ENCODE peak calls at places on chromosome X, in seven cellular contexts. T, L, H, V, E, K and S are unnamed samples.

GRCh38 chrX:39910651-39911050 is 187.1 kb downstream of the BCOR start:
- DNase-seq in T (no peak), L (no peak), H (no peak), V (no peak), E (no peak), K (no peak), S (no peak)

GRCh38 chrX:112799425-112799824 is 41.2 kb downstream of the AMOT start:
- DNase-seq in T (no peak), L (no peak), H (no peak), V (no peak), E (no peak), K (no peak), S (no peak)

GRCh38 chrX:47191331-47191730 is 2.3 kb upstream of the UBA1 start:
- DNase-seq in T (no peak), L (peak; percentile 58), H (peak; percentile 75), V (peak; percentile 43), E (peak; percentile 89), K (peak; percentile 55), S (no peak)

GRCh38 chrX:154855256-154855655 is 20.8 kb upstream of the SMIM9 start:
- DNase-seq in T (no peak), L (no peak), H (no peak), V (no peak), E (no peak), K (no peak), S (no peak)

GRCh38 chrX:153922932-153923857 is 2.9 kb downstream of the ARHGAP4 start:
- DNase-seq in T (peak; percentile 52), L (peak; percentile 41), H (peak; percentile 85), V (peak; percentile 50), E (no peak), K (no peak), S (peak; percentile 79)

GRCh38 chrX:127085939-127086338 is 266.4 kb downstream of the PRR32 start:
- DNase-seq in T (no peak), L (no peak), H (no peak), V (no peak), E (no peak), K (peak; percentile 18), S (no peak)

GRCh38 chrX:18931972-18932371 is 51.9 kb downstream of the PHKA2 start:
- DNase-seq in T (peak; percentile 35), L (peak; percentile 70), H (no peak), V (peak; percentile 18), E (peak; percentile 24), K (peak; percentile 8), S (no peak)

GRCh38 chrX:135112096-135112729 is 8.1 kb downstream of the ETDB start:
- DNase-seq in T (peak; percentile 31), L (peak; percentile 31), H (no peak), V (peak; percentile 30), E (peak; percentile 32), K (peak; percentile 52), S (no peak)

GRCh38 chrX:154750301-154751120 is at the start of gene GAB3:
- DNase-seq in T (no peak), L (peak; percentile 64), H (peak; percentile 77), V (peak; percentile 47), E (no peak), K (peak; percentile 63), S (peak; percentile 52)

DNA sequence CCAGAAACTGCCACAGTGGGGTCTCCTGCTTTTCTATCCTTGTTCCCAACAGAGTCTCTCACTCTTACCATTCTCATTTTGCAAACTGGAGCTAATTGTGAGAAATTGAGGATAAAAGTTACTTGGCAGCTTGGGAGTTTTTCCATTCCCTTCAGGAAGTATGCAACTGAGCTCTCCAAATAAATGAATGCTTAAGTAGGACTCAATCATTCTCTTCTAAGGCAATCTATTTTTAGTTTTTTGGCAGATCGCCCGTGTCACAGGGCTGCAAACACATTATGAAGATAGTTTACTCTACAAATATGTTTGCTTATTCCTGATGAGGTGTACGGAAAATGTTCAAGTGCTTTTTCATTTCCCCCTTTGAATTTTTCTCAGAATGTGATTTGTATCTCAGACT is 5.3 kb downstream of the ASB11 start:
- DNase-seq in T (peak; percentile 46), L (no peak), H (no peak), V (peak; percentile 54), E (no peak), K (no peak), S (no peak)
- TF ChIP-seq CTCF in T (no peak), L (no peak), H (no peak), V (no peak), E (no peak), K (no peak), S (no peak)

GRCh38 chrX:118756111-118756510 is 28.7 kb downstream of the IL13RA1 start:
- DNase-seq in T (no peak), L (no peak), H (no peak), V (no peak), E (no peak), K (no peak), S (no peak)
- H3K27ac ChIP-seq in T (no peak overlapping the region), L (no peak overlapping the region), H (no peak overlapping the region), V (no peak overlapping the region), E (no peak overlapping the region), K (no peak overlapping the region), S (peak overlapping the region; percentile 38)

DNA sequence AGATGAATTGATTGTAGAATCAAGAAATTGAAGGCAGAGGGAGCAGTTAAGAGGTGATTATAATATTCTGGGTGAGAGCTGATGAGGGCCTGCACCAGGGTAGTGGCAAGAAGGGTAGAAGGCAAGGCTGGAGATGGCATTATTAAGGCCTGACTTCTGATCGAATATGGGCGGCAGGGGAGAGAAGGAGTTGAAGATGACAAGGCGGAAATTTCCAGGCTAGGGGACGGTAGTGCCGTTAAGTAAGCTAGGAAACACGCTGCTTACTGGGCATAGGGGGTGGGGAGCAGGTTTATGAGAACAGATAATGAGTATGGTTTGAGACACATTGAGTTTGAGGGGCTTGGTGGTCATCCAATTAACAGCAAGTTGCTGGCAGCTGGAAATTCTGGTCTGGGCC is 19.5 kb downstream of the BCORL1 start:
- DNase-seq in T (no peak), L (no peak), H (no peak), V (no peak), E (no peak), K (no peak), S (no peak)
- H3K4me1 ChIP-seq in T (no peaks in the 10 kb centered on the region), L (no peaks in the 10 kb centered on the region), H (no peaks in the 10 kb centered on the region), V (no peaks in the 10 kb centered on the region), E (no peaks in the 10 kb centered on the region), K (no peaks in the 10 kb centered on the region), S (no peaks in the 10 kb centered on the region)

DNA sequence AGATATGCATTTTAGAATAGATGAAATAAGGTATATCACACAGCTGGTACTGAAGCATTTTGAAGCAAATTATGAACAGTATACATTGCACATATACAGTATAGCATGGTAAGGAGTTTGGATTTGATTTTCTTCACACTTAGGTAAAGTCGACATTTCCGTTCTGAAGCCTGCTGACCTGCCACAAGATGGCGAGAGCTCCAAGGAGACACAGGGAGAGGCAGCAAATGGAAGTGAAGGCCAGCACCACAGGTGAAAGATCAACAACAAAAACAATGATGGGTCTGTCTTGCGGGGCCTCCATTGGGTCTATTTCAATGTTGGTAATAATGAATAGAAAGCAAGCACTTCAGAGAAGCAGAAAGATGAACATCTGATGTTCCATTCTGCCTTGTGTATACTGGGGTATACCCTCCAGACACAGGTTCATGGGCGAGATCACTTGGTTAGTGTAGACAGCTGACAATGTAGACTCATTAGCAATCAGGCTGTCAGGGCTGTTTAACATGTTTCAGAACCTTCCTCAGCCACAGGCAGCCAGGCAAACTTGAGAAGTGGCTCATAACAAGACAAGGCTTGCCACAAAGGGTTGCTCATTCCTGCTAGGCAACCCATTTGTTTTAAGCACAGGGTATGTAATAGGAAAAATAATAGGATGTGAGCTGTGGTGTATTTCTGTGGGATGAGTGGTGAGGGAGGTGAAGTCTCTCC is 21.4 kb upstream of the NOX1 start:
- DNase-seq in T (peak; percentile 56), L (peak; percentile 57), H (no peak), V (peak; percentile 28), E (peak; percentile 67), K (peak; percentile 35), S (no peak)
- TF ChIP-seq CTCF in T (peak; percentile 66), L (peak; percentile 62), H (peak; percentile 12), V (peak; percentile 50), E (peak; percentile 83), K (peak; percentile 60), S (peak; percentile 50)

GRCh38 chrX:49308604-49309269 is 5.3 kb downstream of the GAGE10 start:
- DNase-seq in T (no peak), L (no peak), H (no peak), V (no peak), E (no peak), K (no peak), S (peak; percentile 17)

GRCh38 chrX:49316085-49316484 is 5.8 kb upstream of the GAGE12J start:
- DNase-seq in T (no peak), L (no peak), H (no peak), V (no peak), E (no peak), K (no peak), S (no peak)

GRCh38 chrX:49309401-49309981 is 6.0 kb downstream of the GAGE10 start:
- DNase-seq in T (no peak), L (peak; percentile 7), H (no peak), V (peak; percentile 22), E (no peak), K (no peak), S (no peak)

DNA sequence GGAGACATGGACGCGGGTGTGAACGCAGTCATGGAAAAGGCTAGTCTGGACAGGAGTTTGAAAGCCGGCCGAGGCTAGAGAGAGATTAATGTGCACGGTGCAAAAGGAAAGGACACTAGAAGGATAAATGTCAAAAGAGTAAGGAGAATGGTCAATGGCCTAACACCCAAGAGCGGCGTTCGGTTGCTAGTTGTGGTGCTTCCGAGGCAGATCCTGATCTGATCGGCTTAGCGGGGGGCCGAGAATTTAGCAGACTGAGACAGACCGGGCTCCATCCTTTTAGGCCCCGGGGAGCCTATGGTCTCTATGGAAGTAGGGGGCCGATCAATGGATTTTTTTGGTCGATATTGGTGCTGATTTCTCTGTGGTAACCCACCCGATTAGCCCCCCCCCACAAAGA is 6.9 kb downstream of the GAGE10 start:
- DNase-seq in T (no peak), L (peak; percentile 40), H (no peak), V (no peak), E (no peak), K (no peak), S (no peak)
- H3K27ac ChIP-seq in T (no peak overlapping the region), L (no peak overlapping the region), H (no peak overlapping the region), V (peak overlapping the region; percentile 71), E (no peak overlapping the region), K (no peak overlapping the region), S (no peak overlapping the region)

GRCh38 chrX:41337140-41337539 is 3.2 kb downstream of the DDX3X start:
- DNase-seq in T (peak; percentile 12), L (no peak), H (no peak), V (no peak), E (no peak), K (no peak), S (no peak)
- H3K4me1 ChIP-seq in T (peaks cover 47% of the 10 kb centered on the region), L (peaks cover 15% of the 10 kb centered on the region), H (peaks cover 3% of the 10 kb centered on the region), V (peaks cover 6% of the 10 kb centered on the region), E (peaks cover 28% of the 10 kb centered on the region), K (peaks cover 12% of the 10 kb centered on the region), S (peaks cover 69% of the 10 kb centered on the region)

GRCh38 chrX:78595901-78596502 is 63.1 kb downstream of the RTL3 start:
- DNase-seq in T (peak; percentile 2), L (peak; percentile 64), H (no peak), V (no peak), E (peak; percentile 13), K (peak; percentile 16), S (no peak)
- TF ChIP-seq CTCF in T (no peak), L (peak; percentile 63), H (no peak), V (no peak), E (peak; percentile 67), K (peak; percentile 37), S (no peak)

DNA sequence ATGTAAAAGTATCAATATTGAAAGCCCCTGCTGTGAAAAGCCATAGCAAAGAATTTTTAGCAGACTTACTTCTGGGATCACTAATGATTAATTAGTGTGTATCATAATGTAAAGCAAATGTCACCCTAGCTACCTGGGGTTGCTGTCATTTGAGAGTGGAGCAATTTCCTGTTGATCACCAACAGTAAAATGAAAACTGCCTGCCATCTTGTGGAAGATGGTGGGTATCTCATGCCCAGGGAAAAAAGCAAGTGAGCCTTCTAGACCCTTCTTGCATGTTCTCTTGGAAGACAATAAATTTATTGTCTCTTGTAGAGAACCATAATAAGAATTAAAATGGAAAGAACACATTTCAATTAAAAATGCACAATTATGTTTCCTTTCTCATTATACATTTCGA is 360.2 kb downstream of the ZIC3 start:
- DNase-seq in T (peak; percentile 6), L (peak; percentile 47), H (no peak), V (peak; percentile 9), E (peak; percentile 5), K (peak; percentile 40), S (no peak)
- H3K27ac ChIP-seq in T (no peak overlapping the region), L (no peak overlapping the region), H (no peak overlapping the region), V (no peak overlapping the region), E (no peak overlapping the region), K (no peak overlapping the region), S (no peak overlapping the region)